ENCODE peak calls at places on chromosomes 11 and 22, in five cellular contexts. E is heart left ventricle, W is A549, N is spleen, U is H1. T is an unnamed sample.

GRCh38 chr11:110798231-110798630 is 86.0 kb upstream of the ARHGAP20 start:
- DNase-seq in N (no peak), E (no peak), W (no peak), U (no peak), T (no peak)

GRCh38 chr22:20944042-20944441 is 23.0 kb upstream of the AIFM3 start:
- DNase-seq in N (no peak), E (no peak), W (no peak), U (no peak), T (no peak)

GRCh38 chr11:65606876-65607613 is 7.0 kb downstream of the MAP3K11 start:
- DNase-seq in W (peak; percentile 70), N (peak; percentile 90), U (peak; percentile 94), E (peak; percentile 96), T (peak; percentile 51)

GRCh38 chr11:17791144-17791543 is 56.6 kb downstream of the KCNC1 start:
- DNase-seq in N (no peak), W (no peak), U (no peak), E (no peak), T (no peak)

GRCh38 chr11:10263929-10264328 is 30.1 kb downstream of the SBF2 start:
- DNase-seq in N (no peak), W (no peak), U (no peak), E (no peak), T (no peak)

GRCh38 chr11:114162719-114163123 is 103.2 kb downstream of the ZBTB16 start:
- DNase-seq in U (no peak), N (no peak), W (peak; percentile 57), E (peak; percentile 95), T (no peak)

GRCh38 chr11:12248330-12248729 is 129.0 kb upstream of the PARVA start:
- DNase-seq in W (peak; percentile 23), E (peak; percentile 87), U (no peak), N (no peak), T (no peak)

GRCh38 chr22:28911777-28912669 is 28.7 kb downstream of the ZNRF3 start:
- DNase-seq in E (no peak), N (no peak), W (peak; percentile 71), U (no peak), T (no peak)

GRCh38 chr11:67290801-67291200 is 1.7 kb downstream of the ANKRD13D start:
- DNase-seq in U (no peak), W (no peak), N (peak; percentile 77), E (peak; percentile 53), T (no peak)

GRCh38 chr11:134950692-134951304 is 538.8 kb upstream of the B3GAT1 start:
- DNase-seq in E (no peak), W (no peak), U (no peak), N (no peak), T (no peak)

GRCh38 chr11:15800121-15800800 is 556.1 kb downstream of the SOX6 start:
- DNase-seq in E (peak; percentile 50), U (no peak), N (no peak), W (no peak), T (no peak)

GRCh38 chr22:46754110-46754799 is 8.2 kb upstream of the TBC1D22A start:
- DNase-seq in E (peak; percentile 99), W (peak; percentile 92), U (no peak), N (peak; percentile 91), T (peak; percentile 74)

GRCh38 chr11:118434553-118435232 is 1.6 kb upstream of the KMT2A start:
- DNase-seq in W (no peak), U (no peak), N (peak; percentile 82), E (peak; percentile 40), T (peak; percentile 62)
- TF ChIP-seq POLR2A in W (no peak), U (peak; percentile 52), N (no peak), E (no peak), T (no peak)

GRCh38 chr11:82045748-82046457 is 687.8 kb downstream of the FAM181B start:
- DNase-seq in E (no peak), N (no peak), W (no peak), U (no peak), T (no peak)
- TF ChIP-seq POLR2A in E (no peak), N (no peak), W (no peak), U (no peak), T (no peak)

DNA sequence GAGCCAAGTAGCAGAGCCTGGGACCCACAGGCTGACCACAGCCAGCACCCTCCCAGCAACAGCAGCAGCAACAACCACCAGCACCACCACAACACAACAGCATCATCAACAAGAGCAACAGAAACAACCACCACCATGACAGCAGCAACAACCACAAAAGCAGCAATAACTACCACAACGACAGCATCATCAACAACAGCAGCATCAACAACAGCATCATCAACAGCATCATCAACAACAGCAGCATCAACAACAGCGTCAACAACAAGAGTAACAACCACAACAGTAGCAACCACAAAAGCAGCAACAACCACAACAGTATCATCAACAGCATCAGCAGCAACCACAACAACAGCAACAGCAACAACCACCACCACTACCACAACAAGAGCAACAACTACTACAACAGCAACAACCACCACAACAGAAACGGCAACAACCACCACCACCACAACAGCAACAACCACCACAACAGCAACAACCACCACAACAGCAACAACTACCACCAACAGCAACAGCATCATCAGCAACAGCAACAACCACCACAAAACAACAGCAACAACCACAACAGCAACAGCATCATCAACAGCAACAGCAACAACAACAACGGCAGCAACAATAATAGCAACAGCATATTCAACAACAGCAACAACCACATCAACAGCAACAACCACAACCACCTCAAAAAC is 22.1 kb upstream of the FGF3 start:
- DNase-seq in U (no peak), N (no peak), W (no peak), E (no peak), T (no peak)
- TF ChIP-seq POLR2A in U (no peak), N (no peak), W (no peak), E (no peak), T (no peak)

GRCh38 chr11:128527046-128527445 is 60.3 kb downstream of the ETS1 start:
- DNase-seq in U (no peak), N (no peak), W (no peak), E (no peak), T (no peak)

GRCh38 chr11:128524172-128524571 is 63.2 kb downstream of the ETS1 start:
- DNase-seq in W (no peak), U (no peak), E (no peak), N (no peak), T (no peak)

GRCh38 chr11:128523616-128524015 is 63.7 kb downstream of the ETS1 start:
- DNase-seq in U (no peak), W (no peak), E (no peak), N (no peak), T (no peak)

GRCh38 chr11:128522943-128523518 is 64.3 kb downstream of the ETS1 start:
- DNase-seq in W (no peak), E (no peak), N (no peak), U (no peak), T (no peak)

GRCh38 chr11:128525411-128526243 is 61.7 kb downstream of the ETS1 start:
- DNase-seq in U (no peak), E (no peak), W (no peak), N (no peak), T (no peak)
- TF ChIP-seq POLR2A in U (no peak), E (no peak), W (no peak), N (no peak), T (no peak)

DNA sequence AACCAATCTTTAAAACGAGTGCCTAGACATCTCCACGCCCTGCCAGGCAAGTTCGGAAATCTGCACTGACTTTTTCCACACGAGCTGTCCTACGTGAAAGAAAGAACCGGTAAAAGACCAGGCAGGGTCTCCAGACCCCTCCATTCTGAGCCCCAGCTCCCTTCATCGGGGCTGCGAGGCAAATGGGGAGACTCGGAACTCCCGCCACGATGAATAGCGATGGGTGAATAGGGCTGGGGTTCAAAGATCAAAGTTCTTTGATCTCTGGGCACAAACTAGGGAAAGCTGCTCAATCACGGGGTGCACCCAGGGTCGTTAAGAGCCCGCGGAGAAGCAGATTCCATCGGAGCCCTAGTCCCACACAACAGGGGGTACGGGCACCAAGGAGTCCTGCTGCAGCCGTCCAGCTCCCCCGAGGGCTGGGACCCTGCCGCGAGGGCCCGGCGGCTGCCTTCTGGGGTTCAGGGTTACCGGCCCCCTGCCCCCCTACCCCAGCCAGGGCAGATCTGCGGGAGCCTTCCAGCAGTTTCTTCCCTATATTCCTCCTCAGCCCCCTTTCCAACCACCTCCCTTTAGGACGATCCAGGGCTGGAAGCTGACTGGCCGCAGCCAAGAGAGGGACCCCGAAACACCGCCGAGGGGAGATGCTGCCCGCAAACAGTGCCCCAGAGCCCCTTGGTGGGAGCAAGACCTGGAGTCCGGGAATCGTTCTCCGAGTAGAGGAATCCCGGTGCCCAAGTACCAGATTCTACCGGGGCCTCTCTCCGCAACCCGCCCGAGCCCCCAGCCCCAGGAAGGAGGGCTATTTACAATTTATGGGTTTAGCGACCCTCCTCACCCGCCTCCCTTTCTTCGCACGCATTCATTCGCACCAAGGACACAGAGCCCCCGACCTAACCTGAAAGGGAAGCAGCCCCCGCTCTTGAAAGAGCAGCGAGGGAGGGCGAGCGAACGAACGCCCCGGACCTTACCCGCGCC is 952 bp downstream of the LRP4 start:
- DNase-seq in N (no peak), U (no peak), E (no peak), W (no peak), T (no peak)
- TF ChIP-seq POLR2A in N (no peak), U (no peak), E (no peak), W (no peak), T (no peak)

GRCh38 chr11:45322111-45322705 is 36.1 kb upstream of the SYT13 start:
- DNase-seq in E (no peak), W (no peak), U (no peak), N (no peak), T (no peak)

GRCh38 chr11:45322891-45323597 is 36.9 kb upstream of the SYT13 start:
- DNase-seq in E (no peak), W (no peak), U (no peak), N (no peak), T (no peak)

GRCh38 chr11:45321669-45322068 is 35.5 kb upstream of the SYT13 start:
- DNase-seq in U (no peak), N (no peak), E (no peak), W (no peak), T (no peak)

GRCh38 chr11:45324459-45324858 is 38.3 kb upstream of the SYT13 start:
- DNase-seq in N (no peak), W (no peak), U (no peak), E (no peak), T (no peak)

GRCh38 chr11:45323598-45324249 is 37.6 kb upstream of the SYT13 start:
- DNase-seq in E (no peak), N (no peak), U (no peak), W (no peak), T (no peak)
- TF ChIP-seq POLR2A in E (no peak), N (no peak), U (no peak), W (no peak), T (no peak)

GRCh38 chr22:17570851-17571631 is 7.7 kb downstream of the SLC25A18 start:
- DNase-seq in N (peak; percentile 29), U (no peak), E (peak; percentile 96), W (no peak), T (no peak)
- TF ChIP-seq POLR2A in N (no peak), U (no peak), E (peak; percentile 68), W (no peak), T (no peak)

T was measured in erythroblast.